ENCODE peak calls at places on chromosomes 12 and 14, in six cellular contexts. S is upper lobe of right lung, Z is right cardiac atrium, X is Peyer's patch, J is uterus, Y is trophoblast cell. O is an unnamed sample.

GRCh38 chr14:86714153-86714552 is 1184.2 kb downstream of the FLRT2 start:
- DNase-seq in S (no peak), Z (no peak), X (no peak), J (no peak), Y (no peak), O (no peak)

GRCh38 chr14:98208074-98208675 is 1063.8 kb downstream of the BCL11B start:
- DNase-seq in S (no peak), Z (no peak), X (no peak), J (no peak), Y (no peak), O (no peak)

GRCh38 chr12:31773223-31773750 is 44.5 kb upstream of the AMN1 start:
- DNase-seq in S (no peak), Z (no peak), X (no peak), J (peak; percentile 28), Y (no peak), O (no peak)

GRCh38 chr14:63220526-63220925 is 16.3 kb downstream of the RHOJ start:
- DNase-seq in S (no peak), Z (no peak), X (no peak), J (no peak), Y (no peak), O (no peak)

GRCh38 chr14:44782775-44783238 is 178.9 kb downstream of the KLHL28 start:
- DNase-seq in S (no peak), Z (no peak), X (no peak), J (no peak), Y (no peak), O (no peak)

GRCh38 chr12:16027012-16027411 is 115.9 kb downstream of the DERA start:
- DNase-seq in S (no peak), Z (no peak), X (no peak), J (no peak), Y (no peak), O (no peak)

GRCh38 chr12:65853489-65854157 is 29.3 kb downstream of the HMGA2 start:
- DNase-seq in S (no peak), Z (no peak), X (no peak), J (no peak), Y (no peak), O (no peak)

GRCh38 chr12:62787023-62787422 is 147.9 kb downstream of the PPM1H start:
- DNase-seq in S (no peak), Z (no peak), X (no peak), J (no peak), Y (no peak), O (no peak)

GRCh38 chr12:64506955-64507354 is 55.0 kb downstream of the TBK1 start:
- DNase-seq in S (no peak), Z (no peak), X (no peak), J (no peak), Y (no peak), O (no peak)

GRCh38 chr12:99906786-99907185 is 78.0 kb downstream of the ANKS1B start:
- DNase-seq in S (no peak), Z (no peak), X (no peak), J (no peak), Y (no peak), O (no peak)

GRCh38 chr12:116982721-116983502 is 72.2 kb downstream of the FBXW8 start:
- DNase-seq in S (no peak), Z (no peak), X (no peak), J (no peak), Y (no peak), O (no peak)

GRCh38 chr14:23207146-23207540 is 23.7 kb upstream of the SLC7A8 start:
- DNase-seq in S (no peak), Z (no peak), X (no peak), J (no peak), Y (no peak), O (no peak)

GRCh38 chr12:52041695-52042123 is 9.5 kb upstream of the NR4A1 start:
- DNase-seq in S (no peak), Z (peak; percentile 73), X (no peak), J (peak; percentile 60), Y (no peak), O (no peak)

GRCh38 chr12:108312885-108313203 is 26.3 kb downstream of the CMKLR1 start:
- DNase-seq in S (peak; percentile 77), Z (peak; percentile 78), X (no peak), J (no peak), Y (no peak), O (no peak)

GRCh38 chr12:107491856-107492255 is 193.7 kb upstream of the PWP1 start:
- DNase-seq in S (no peak), Z (no peak), X (no peak), J (no peak), Y (no peak), O (no peak)

GRCh38 chr12:47889040-47889439 is 15.8 kb downstream of the VDR start:
- DNase-seq in S (no peak), Z (no peak), X (peak; percentile 46), J (no peak), Y (no peak), O (no peak)

GRCh38 chr12:109436181-109436546 is 40.9 kb downstream of the KCTD10 start:
- DNase-seq in S (no peak), Z (no peak), X (no peak), J (no peak), Y (no peak), O (no peak)

DNA sequence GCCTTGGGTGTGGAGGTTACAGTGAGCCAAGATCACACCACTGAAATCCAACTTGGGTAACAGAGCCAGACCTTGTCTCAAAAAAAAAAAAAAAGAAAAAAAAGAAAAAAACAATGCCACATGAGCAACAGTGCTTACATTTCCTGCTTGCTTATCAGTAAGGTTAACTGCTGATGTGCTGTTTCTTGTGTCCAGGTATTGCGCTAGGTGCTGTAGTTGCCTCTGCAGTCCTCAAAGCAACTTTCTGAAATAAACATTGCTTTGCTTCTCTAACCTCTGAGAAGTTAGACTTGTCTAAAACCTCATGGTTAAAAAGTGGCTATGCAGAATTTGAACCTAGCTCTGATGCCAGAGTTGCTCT is 24.7 kb downstream of the RNF34 start:
- DNase-seq in S (no peak), Z (no peak), X (no peak), J (no peak), Y (no peak), O (no peak)
- H3K27me3 ChIP-seq in S (no peaks in the 10 kb centered on the region), Z (no peaks in the 10 kb centered on the region), X (no peaks in the 10 kb centered on the region), J (no peaks in the 10 kb centered on the region), Y (no peaks in the 10 kb centered on the region), O (no peaks in the 10 kb centered on the region)

GRCh38 chr14:76917759-76918175 is 91.6 kb downstream of the LRRC74A start:
- DNase-seq in S (peak; percentile 79), Z (peak; percentile 73), X (peak; percentile 53), J (peak; percentile 45), Y (no peak), O (no peak)
- H3K4me1 ChIP-seq in S (peaks cover 51% of the 10 kb centered on the region), Z (peaks cover 27% of the 10 kb centered on the region), X (peaks cover 18% of the 10 kb centered on the region), J (peaks cover 21% of the 10 kb centered on the region), Y (peaks cover 51% of the 10 kb centered on the region), O (peaks cover 24% of the 10 kb centered on the region)

DNA sequence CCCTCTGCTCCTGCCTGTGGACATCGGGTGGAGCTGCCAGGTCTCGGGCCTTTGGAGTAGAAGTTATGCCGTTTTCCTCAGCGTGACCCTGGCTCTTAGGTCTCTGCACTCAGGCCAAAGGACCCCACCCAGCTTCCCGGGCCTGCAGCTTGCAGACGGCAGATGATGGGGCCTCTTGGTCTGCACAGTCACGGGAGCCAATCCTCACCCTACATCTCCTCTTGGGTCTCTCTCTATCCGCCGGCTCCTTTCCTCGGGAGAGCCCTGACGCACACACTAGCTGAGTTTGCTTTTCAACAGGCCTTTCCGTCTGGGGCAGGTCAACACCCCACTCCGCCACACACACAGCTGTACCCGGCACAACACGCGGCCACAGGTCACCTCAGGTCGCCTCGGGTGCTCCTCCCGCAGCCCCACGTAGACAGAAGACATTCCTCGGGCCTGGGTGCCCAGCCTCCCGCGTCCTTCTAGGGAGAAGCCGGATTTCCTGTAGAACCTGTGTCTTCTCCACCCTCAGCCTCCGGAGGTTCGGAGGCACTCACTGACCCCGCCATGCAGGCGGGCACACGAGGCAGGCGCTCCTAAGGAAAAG is 9.9 kb downstream of the GALNT9 start:
- DNase-seq in S (no peak), Z (no peak), X (no peak), J (no peak), Y (no peak), O (no peak)
- H3K27me3 ChIP-seq in S (no peaks in the 10 kb centered on the region), Z (no peaks in the 10 kb centered on the region), X (no peaks in the 10 kb centered on the region), J (no peaks in the 10 kb centered on the region), Y (no peaks in the 10 kb centered on the region), O (peaks cover 23% of the 10 kb centered on the region)

GRCh38 chr12:56126732-56127239 is 1.3 kb upstream of the ESYT1 start:
- DNase-seq in S (no peak), Z (no peak), X (no peak), J (no peak), Y (no peak), O (no peak)

GRCh38 chr12:56127888-56128668 is at the start of gene ESYT1:
- DNase-seq in S (peak; percentile 97), Z (peak; percentile 99), X (peak; percentile 100), J (peak; percentile 98), Y (peak; percentile 100), O (peak; percentile 100)

GRCh38 chr12:56129210-56129691 is 1.2 kb downstream of the ESYT1 start:
- DNase-seq in S (peak; percentile 88), Z (peak; percentile 76), X (peak; percentile 94), J (peak; percentile 76), Y (peak; percentile 56), O (peak; percentile 85)

GRCh38 chr12:56128669-56129209 is 672 bp downstream of the ESYT1 start:
- DNase-seq in S (no peak), Z (peak; percentile 46), X (peak; percentile 59), J (no peak), Y (no peak), O (no peak)

GRCh38 chr12:56127485-56127887 is 581 bp upstream of the ESYT1 start:
- DNase-seq in S (no peak), Z (no peak), X (no peak), J (no peak), Y (no peak), O (peak; percentile 49)
- H3K4me1 ChIP-seq in S (peaks cover 44% of the 10 kb centered on the region), Z (no peaks in the 10 kb centered on the region), X (peaks cover 23% of the 10 kb centered on the region), J (peaks cover 8% of the 10 kb centered on the region), Y (peaks cover 11% of the 10 kb centered on the region), O (peaks cover 18% of the 10 kb centered on the region)

O was measured in HAP-1.